ENCODE peak calls at places on chromosomes 1 and 21, in seven cellular contexts. G, T, Q, J, U, R and V are unnamed samples.

GRCh38 chr1:43858324-43858723 is 75.3 kb upstream of the ARTN start:
- DNase-seq in R (no peak), T (no peak), G (peak; percentile 38), J (no peak), U (peak; percentile 69), Q (no peak), V (peak; percentile 84)

GRCh38 chr1:225866061-225866844 is 15.9 kb downstream of the TMEM63A start:
- DNase-seq in T (no peak), G (no peak), J (peak; percentile 26), U (no peak), R (no peak), Q (no peak), V (peak; percentile 51)

GRCh38 chr1:94325379-94326302 is 88.3 kb upstream of the ARHGAP29 start:
- DNase-seq in J (no peak), Q (no peak), T (peak; percentile 89), G (no peak), U (peak; percentile 29), R (no peak), V (peak; percentile 33)

GRCh38 chr1:197024460-197024859 is 42.6 kb downstream of the F13B start:
- DNase-seq in G (no peak), Q (no peak), T (peak; percentile 78), R (no peak), U (no peak), J (no peak), V (no peak)

GRCh38 chr1:97108200-97108599 is 386.6 kb downstream of the PTBP2 start:
- DNase-seq in J (no peak), T (no peak), G (no peak), U (no peak), R (no peak), Q (no peak), V (no peak)

GRCh38 chr1:168556647-168557046 is 12.8 kb upstream of the XCL2 start:
- DNase-seq in U (no peak), R (no peak), T (no peak), G (no peak), J (no peak), Q (no peak), V (no peak)

GRCh38 chr21:43302769-43303168 is 124.2 kb downstream of the SIK1 start:
- DNase-seq in G (no peak), Q (no peak), R (no peak), T (no peak), J (peak; percentile 47), U (peak; percentile 17), V (no peak)

GRCh38 chr1:235552146-235552716 is 48.0 kb upstream of the B3GALNT2 start:
- DNase-seq in R (no peak), G (no peak), Q (no peak), U (peak; percentile 39), T (no peak), J (no peak), V (no peak)

GRCh38 chr1:40475268-40475667 is 1.8 kb upstream of the ZFP69 start:
- DNase-seq in Q (no peak), U (no peak), R (no peak), G (no peak), T (no peak), J (no peak), V (no peak)

GRCh38 chr1:40796939-40797667 is 13.5 kb downstream of the KCNQ4 start:
- DNase-seq in U (peak; percentile 90), G (no peak), T (no peak), R (no peak), Q (no peak), J (no peak), V (peak; percentile 92)

GRCh38 chr1:209845405-209845725 is 17.6 kb downstream of the UTP25 start:
- DNase-seq in R (peak; percentile 66), G (no peak), J (no peak), T (no peak), Q (no peak), U (no peak), V (no peak)

GRCh38 chr1:113615425-113615824 is 143.9 kb downstream of the PHTF1 start:
- DNase-seq in G (no peak), Q (no peak), U (no peak), T (no peak), J (no peak), R (no peak), V (no peak)

GRCh38 chr1:172145231-172145651 is 275.2 kb upstream of the C1orf105 start:
- DNase-seq in U (no peak), T (no peak), Q (no peak), J (no peak), R (no peak), G (no peak), V (no peak)

GRCh38 chr1:172143384-172144025 is 277.0 kb upstream of the C1orf105 start:
- DNase-seq in Q (no peak), R (no peak), J (no peak), G (no peak), U (no peak), T (no peak), V (no peak)

GRCh38 chr1:172145656-172146055 is 274.8 kb upstream of the C1orf105 start:
- DNase-seq in U (no peak), R (no peak), Q (no peak), J (no peak), G (no peak), T (no peak), V (no peak)

GRCh38 chr1:172146149-172146850 is 274.2 kb upstream of the C1orf105 start:
- DNase-seq in T (no peak), G (no peak), R (no peak), Q (no peak), U (no peak), J (no peak), V (no peak)

GRCh38 chr1:172144445-172145060 is 275.9 kb upstream of the C1orf105 start:
- DNase-seq in G (peak; percentile 87), J (peak; percentile 56), T (no peak), Q (peak; percentile 61), U (peak; percentile 85), R (peak; percentile 94), V (no peak)
- TF ChIP-seq POLR2A in G (peak; percentile 86), J (peak; percentile 66), T (no peak), Q (peak; percentile 67), U (peak; percentile 86), R (peak; percentile 23), V (no peak)

GRCh38 chr1:214552174-214552608 is 789 bp upstream of the PTPN14 start:
- DNase-seq in G (peak; percentile 55), U (peak; percentile 70), T (peak; percentile 78), R (peak; percentile 92), Q (peak; percentile 65), J (no peak), V (peak; percentile 75)
- TF ChIP-seq POLR2A in G (no peak), U (no peak), T (peak; percentile 19), R (no peak), Q (no peak), J (no peak), V (peak; percentile 66)

GRCh38 chr1:42453386-42453785 is 2.4 kb downstream of the ZMYND12 start:
- DNase-seq in U (no peak), G (no peak), J (no peak), R (no peak), T (no peak), Q (no peak), V (no peak)

GRCh38 chr1:42456010-42456753 is at the start of the genes PPCS and ZMYND12:
- DNase-seq in G (peak; percentile 88), R (peak; percentile 95), Q (peak; percentile 90), T (peak; percentile 89), J (peak; percentile 89), U (peak; percentile 88), V (peak; percentile 61)

GRCh38 chr1:42454409-42454808 is 1.4 kb downstream of the ZMYND12 start:
- DNase-seq in Q (no peak), G (no peak), U (no peak), J (no peak), T (no peak), R (no peak), V (no peak)

GRCh38 chr1:42456754-42457089 is 379 bp downstream of the PPCS start:
- DNase-seq in Q (peak; percentile 71), R (no peak), J (peak; percentile 72), T (peak; percentile 57), G (no peak), U (peak; percentile 48), V (peak; percentile 37)
- TF ChIP-seq POLR2A in Q (peak; percentile 49), R (no peak), J (no peak), T (no peak), G (no peak), U (no peak), V (no peak)

GRCh38 chr1:153697191-153697872 is 18.8 kb downstream of the NPR1 start:
- DNase-seq in Q (no peak), T (peak; percentile 73), U (peak; percentile 78), J (no peak), R (no peak), G (peak; percentile 84), V (peak; percentile 72)
- TF ChIP-seq POLR2A in Q (no peak), T (no peak), U (no peak), J (no peak), R (no peak), G (peak; percentile 22), V (no peak)

DNA sequence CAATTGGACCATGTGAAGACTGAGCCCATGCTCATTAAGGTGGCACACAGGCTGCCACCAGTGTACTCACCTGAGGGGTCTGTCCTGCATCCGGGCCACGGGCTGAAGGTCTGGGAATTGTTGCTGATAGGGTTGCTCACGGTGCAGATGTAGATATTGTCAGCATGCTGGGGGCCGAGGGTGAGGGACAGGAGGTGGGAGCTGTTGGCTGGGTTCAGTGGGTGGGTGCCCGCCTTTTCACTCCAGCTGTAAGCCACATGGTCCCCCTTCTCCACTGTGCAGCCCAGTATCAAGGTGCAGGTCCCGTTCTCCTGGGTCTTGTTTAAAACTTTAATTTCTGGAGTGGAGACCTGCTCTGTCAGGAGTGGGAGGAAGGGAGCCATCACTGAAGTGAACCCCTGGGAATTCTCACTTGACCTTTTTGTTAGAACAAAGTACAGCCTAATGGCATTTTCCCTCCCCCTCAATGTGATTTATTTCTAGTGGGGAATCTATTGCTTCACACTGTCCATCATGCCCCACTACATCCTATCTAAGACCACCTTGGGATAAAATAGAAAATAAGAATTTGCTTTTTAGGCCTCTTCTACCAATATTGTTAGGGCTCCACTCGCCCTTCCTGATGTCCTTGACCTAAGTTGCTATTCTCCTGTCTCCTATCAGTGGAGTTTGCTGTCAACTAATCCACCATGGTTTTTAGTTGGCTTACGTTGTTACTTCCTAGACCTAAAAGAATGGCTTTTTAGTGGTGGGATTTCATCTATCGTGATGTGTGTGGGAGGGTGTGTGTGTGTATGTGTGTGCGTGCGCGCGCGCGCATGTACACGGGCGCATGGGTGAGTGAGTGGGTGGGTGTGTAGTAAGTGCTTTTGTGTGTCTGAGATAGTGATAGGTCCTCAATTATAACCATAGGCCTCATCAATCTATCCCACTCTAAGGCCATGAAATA is 12.0 kb downstream of the SLAMF1 start:
- DNase-seq in R (no peak), J (no peak), T (no peak), Q (no peak), G (no peak), U (no peak), V (no peak)
- TF ChIP-seq POLR2A in R (no peak), J (no peak), T (no peak), Q (no peak), G (no peak), U (no peak), V (no peak)